ENCODE peak calls at places on chromosomes 2 and 18, in ten cellular contexts. N, Z, T, Q, K, O, C, U, M and S are unnamed samples.
A peak's percentile ranks its signal among the peaks of the same experiment; 100 is the strongest.

GRCh38 chr18:79403723-79404566 is 8.2 kb downstream of the NFATC1 start:
- DNase-seq in N (peak; percentile 50), U (no peak), K (no peak), Q (no peak), O (no peak), C (no peak), M (no peak), Z (peak; percentile 9), T (no peak), S (no peak)

GRCh38 chr18:45951021-45951714 is 16.0 kb downstream of the EPG5 start:
- DNase-seq in Q (peak; percentile 75), Z (no peak), U (peak; percentile 30), M (no peak), N (peak; percentile 85), K (no peak), T (no peak), C (no peak), O (no peak), S (no peak)

GRCh38 chr2:109031481-109032228 is 42.6 kb upstream of the EDAR start:
- DNase-seq in K (peak; percentile 82), O (peak; percentile 91), Z (peak; percentile 33), C (peak; percentile 30), U (peak; percentile 37), T (no peak), N (peak; percentile 57), Q (no peak), M (peak; percentile 72), S (no peak)

GRCh38 chr2:66869076-66869475 is 434.2 kb downstream of the MEIS1 start:
- DNase-seq in Z (no peak), O (no peak), T (no peak), Q (no peak), C (no peak), U (no peak), K (no peak), M (no peak), N (peak; percentile 63), S (no peak)

GRCh38 chr2:122643725-122644329 is 888.4 kb downstream of the TSN start:
- DNase-seq in C (no peak), M (no peak), U (peak; percentile 44), Q (no peak), K (no peak), N (peak; percentile 80), Z (no peak), T (no peak), O (no peak), S (no peak)

GRCh38 chr18:12606592-12607315 is 51.2 kb downstream of the SPIRE1 start:
- DNase-seq in C (no peak), N (peak; percentile 90), M (no peak), T (no peak), U (no peak), K (no peak), O (no peak), Q (no peak), Z (no peak), S (no peak)

GRCh38 chr2:4653989-4654388 is 950.6 kb downstream of the DCDC2C start:
- DNase-seq in C (no peak), K (no peak), T (no peak), M (no peak), N (no peak), Q (no peak), Z (no peak), U (no peak), O (no peak), S (no peak)

GRCh38 chr2:54332386-54332785 is 76.4 kb upstream of the TSPYL6 start:
- DNase-seq in N (peak; percentile 55), Q (no peak), T (no peak), C (no peak), Z (no peak), M (no peak), K (no peak), O (no peak), U (no peak), S (no peak)

GRCh38 chr18:79898952-79899608 is 52.4 kb downstream of the SLC66A2 start:
- DNase-seq in C (no peak), M (peak; percentile 37), U (no peak), T (no peak), Z (no peak), N (no peak), O (no peak), Q (no peak), K (no peak), S (no peak)

GRCh38 chr2:188291617-188292445 is at the start of gene GULP1:
- DNase-seq in C (peak; percentile 79), O (no peak), Z (peak; percentile 76), T (peak; percentile 83), M (peak; percentile 84), Q (peak; percentile 87), N (peak; percentile 87), K (peak; percentile 92), U (peak; percentile 86), S (peak; percentile 81)

GRCh38 chr2:221389909-221390308 is 182.2 kb downstream of the EPHA4 start:
- DNase-seq in C (no peak), O (no peak), K (no peak), Q (no peak), Z (no peak), U (no peak), N (no peak), M (no peak), T (no peak), S (no peak)

GRCh38 chr2:176492583-176492982 is 223.3 kb downstream of the MTX2 start:
- DNase-seq in U (no peak), Z (no peak), T (no peak), N (no peak), C (no peak), K (no peak), Q (no peak), M (no peak), O (no peak), S (no peak)

GRCh38 chr2:216341151-216341550 is 31.1 kb downstream of the MARCHF4 start:
- DNase-seq in O (no peak), C (no peak), Q (no peak), M (no peak), N (peak; percentile 74), Z (peak; percentile 31), K (no peak), T (no peak), U (no peak), S (no peak)

GRCh38 chr2:19863303-19864041 is 38.3 kb downstream of the TTC32 start:
- DNase-seq in U (peak; percentile 75), K (peak; percentile 97), C (peak; percentile 57), M (peak; percentile 99), Z (peak; percentile 69), N (peak; percentile 70), T (peak; percentile 78), Q (peak; percentile 88), O (peak; percentile 62), S (peak; percentile 82)

GRCh38 chr18:49699303-49699702 is 114.0 kb downstream of the ACAA2 start:
- DNase-seq in Z (no peak), O (no peak), M (no peak), T (no peak), Q (no peak), N (no peak), U (no peak), K (peak; percentile 32), C (no peak), S (no peak)

GRCh38 chr2:46068604-46069003 is 228.6 kb upstream of the EPAS1 start:
- DNase-seq in C (no peak), U (no peak), O (no peak), N (no peak), Q (no peak), Z (no peak), K (no peak), M (no peak), T (no peak), S (no peak)

GRCh38 chr2:69366-70344 is 23.4 kb upstream of the FAM110C start:
- DNase-seq in K (peak; percentile 52), T (no peak), N (no peak), U (no peak), Z (no peak), C (no peak), M (no peak), O (no peak), Q (no peak), S (no peak)

GRCh38 chr2:206869824-206870495 is 69.4 kb upstream of the CPO start:
- DNase-seq in C (no peak), M (no peak), Z (no peak), T (no peak), U (no peak), Q (no peak), O (no peak), N (no peak), K (no peak), S (no peak)

DNA sequence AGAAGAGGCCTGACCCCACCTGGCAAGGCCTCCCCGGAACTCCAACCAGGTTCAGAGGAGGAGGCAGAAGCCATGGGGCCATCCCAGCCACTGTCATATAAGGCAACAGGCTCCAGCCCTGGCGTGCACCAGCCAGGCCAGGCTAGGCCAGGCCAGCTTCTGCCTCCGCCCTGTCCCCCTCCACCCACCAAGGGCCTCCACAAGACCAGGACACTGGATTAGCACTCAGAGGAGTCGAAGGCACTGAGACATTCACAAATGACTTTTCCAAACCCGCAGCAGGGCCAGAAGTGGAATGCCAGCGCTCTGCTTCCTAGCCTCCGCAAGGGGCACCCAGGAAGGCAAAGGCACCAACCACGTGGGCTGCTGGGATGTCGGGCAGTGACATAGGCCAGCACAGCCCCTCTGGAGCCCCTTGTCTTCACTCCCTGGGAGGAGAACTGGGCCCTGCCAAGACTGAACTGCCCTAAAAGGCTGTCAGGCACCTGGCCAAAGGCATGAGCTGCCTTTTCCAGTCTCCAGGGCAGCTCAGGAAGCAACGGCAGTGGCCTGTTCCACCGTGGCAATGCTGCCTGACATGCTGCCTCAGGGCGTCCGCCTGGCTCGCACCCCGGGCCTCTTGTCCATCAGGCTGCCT is 37.6 kb upstream of the SEMA4C start:
- DNase-seq in T (peak; percentile 71), U (peak; percentile 47), N (peak; percentile 62), C (peak; percentile 92), Q (peak; percentile 98), Z (peak; percentile 87), M (peak; percentile 72), O (no peak), K (peak; percentile 93), S (peak; percentile 89)
- H3K4me3 ChIP-seq in T (peak overlapping the region; percentile 39), U (no peak overlapping the region), N (no peak overlapping the region), C (peak overlapping the region; percentile 1), Q (peak overlapping the region; percentile 43), Z (peak overlapping the region; percentile 54), M (no peak overlapping the region), O (no peak overlapping the region), K (no peak overlapping the region), S (peak overlapping the region; percentile 32)

GRCh38 chr2:102258025-102258385 is 53.4 kb upstream of the IL1RL1 start:
- DNase-seq in O (no peak), K (no peak), U (no peak), N (no peak), Z (no peak), T (no peak), Q (no peak), M (no peak), C (no peak), S (no peak)
- H3K27ac ChIP-seq in O (no peak overlapping the region), K (no peak overlapping the region), U (no peak overlapping the region), N (peak overlapping the region; percentile 75), Z (no peak overlapping the region), T (no peak overlapping the region), Q (no peak overlapping the region), M (no peak overlapping the region), C (no peak overlapping the region), S (no peak overlapping the region)

GRCh38 chr18:7629416-7629815 is 62.3 kb downstream of the PTPRM start:
- DNase-seq in N (no peak), U (no peak), T (no peak), O (no peak), Z (no peak), Q (no peak), M (no peak), K (no peak), C (no peak), S (no peak)
- H3K4me1 ChIP-seq in N (peaks cover 21% of the 10 kb centered on the region), U (peaks cover 6% of the 10 kb centered on the region), T (peaks cover 7% of the 10 kb centered on the region), O (no peaks in the 10 kb centered on the region), Z (peaks cover 100% of the 10 kb centered on the region), Q (no peaks in the 10 kb centered on the region), M (no peaks in the 10 kb centered on the region), K (peaks cover 13% of the 10 kb centered on the region), C (no peaks in the 10 kb centered on the region), S (no peaks in the 10 kb centered on the region)

GRCh38 chr2:239735131-239735828 is 289.9 kb downstream of the NDUFA10 start:
- DNase-seq in T (peak; percentile 20), Q (no peak), O (no peak), U (no peak), Z (no peak), N (no peak), C (no peak), K (peak; percentile 92), M (no peak), S (no peak)
- H3K4me3 ChIP-seq in T (no peak overlapping the region), Q (no peak overlapping the region), O (no peak overlapping the region), U (no peak overlapping the region), Z (no peak overlapping the region), N (no peak overlapping the region), C (no peak overlapping the region), K (no peak overlapping the region), M (no peak overlapping the region), S (no peak overlapping the region)